ENCODE peak calls at places on chromosomes 1 and 21, in five cellular contexts. Y is T-helper 1 cell, U is choroid plexus epithelial cell, I is NCI-H446, W is A549. C is an unnamed sample.

GRCh38 chr1:2108213-2108876 is 58.1 kb downstream of the PRKCZ start:
- DNase-seq in Y (no peak), U (peak), I (no peak), W (peak), C (no peak)

GRCh38 chr1:205481629-205482071 is 22.8 kb upstream of the CDK18 start:
- DNase-seq in W (no peak), U (no peak), I (no peak), Y (no peak), C (no peak)

GRCh38 chr1:176843352-176844297 is 320.9 kb downstream of the ASTN1 start:
- DNase-seq in W (peak), U (peak), I (peak), Y (no peak), C (peak)

GRCh38 chr1:228305721-228306152 is 97.9 kb downstream of the OBSCN start:
- DNase-seq in I (no peak), U (no peak), Y (no peak), W (no peak), C (no peak)

GRCh38 chr1:221706862-221707582 is 34.9 kb downstream of the DUSP10 start:
- DNase-seq in W (no peak), Y (no peak), I (no peak), U (no peak), C (no peak)

GRCh38 chr1:26015358-26015757 is 6.2 kb upstream of the EXTL1 start:
- DNase-seq in Y (no peak), I (no peak), W (no peak), U (peak), C (no peak)

GRCh38 chr1:219650880-219651279 is 38.0 kb upstream of the ZC3H11B start:
- DNase-seq in Y (no peak), I (no peak), W (no peak), U (peak), C (no peak)

GRCh38 chr1:6118415-6118814 is 61.7 kb downstream of the CHD5 start:
- DNase-seq in Y (no peak), W (no peak), I (no peak), U (peak), C (no peak)

GRCh38 chr1:64077281-64077940 is 126.0 kb upstream of the UBE2U start:
- DNase-seq in U (no peak), I (no peak), W (no peak), Y (no peak), C (no peak)

GRCh38 chr1:11692899-11693590 is 1.5 kb downstream of the DRAXIN start:
- DNase-seq in Y (no peak), I (no peak), U (peak), W (no peak), C (no peak)

GRCh38 chr1:3903141-3904005 is 3.3 kb upstream of the C1orf174 start:
- DNase-seq in U (peak), Y (no peak), W (no peak), I (no peak), C (no peak)

GRCh38 chr1:205528887-205529825 is 24.7 kb downstream of the CDK18 start:
- DNase-seq in Y (peak), W (peak), I (peak), U (peak), C (peak)

GRCh38 chr1:195415584-195415983 is 1192.7 kb downstream of the KCNT2 start:
- DNase-seq in Y (no peak), I (no peak), W (no peak), U (peak), C (no peak)

GRCh38 chr1:46301406-46302090 is 1.9 kb downstream of the LRRC41 start:
- DNase-seq in W (peak), Y (no peak), U (peak), I (no peak), C (no peak)

GRCh38 chr21:25871566-25871965 is 136.8 kb downstream of the GABPA start:
- DNase-seq in W (peak), U (no peak), I (no peak), Y (no peak), C (no peak)

GRCh38 chr1:22326931-22327330 is 124.7 kb upstream of the ZBTB40 start:
- DNase-seq in U (no peak), I (no peak), W (no peak), Y (no peak), C (no peak)

GRCh38 chr1:47578026-47578861 is 140.4 kb downstream of the FOXD2 start:
- DNase-seq in U (no peak), W (no peak), Y (no peak), I (no peak), C (no peak)

GRCh38 chr1:216702170-216702569 is 21.1 kb downstream of the ESRRG start:
- DNase-seq in Y (no peak), I (no peak), W (no peak), U (no peak), C (no peak)

GRCh38 chr21:43771698-43772367 is 4.3 kb downstream of the CSTB start:
- DNase-seq in I (no peak), U (peak), W (no peak), Y (no peak), C (no peak)

GRCh38 chr1:73943270-73943669 is 254.7 kb downstream of the LRRIQ3 start:
- DNase-seq in W (no peak), Y (no peak), I (no peak), U (no peak), C (no peak)

GRCh38 chr1:212696721-212697331 is 2.8 kb downstream of the BATF3 start:
- DNase-seq in U (no peak), Y (no peak), I (no peak), W (no peak), C (no peak)

GRCh38 chr1:174874337-174875053 is 125.3 kb upstream of the CACYBP start:
- DNase-seq in Y (no peak), I (no peak), W (no peak), U (no peak), C (peak)

GRCh38 chr1:97332716-97333115 is 588.1 kb downstream of the DPYD start:
- DNase-seq in Y (no peak), I (no peak), U (peak), W (no peak), C (no peak)

GRCh38 chr1:171898956-171899355 is 57.7 kb downstream of the DNM3 start:
- DNase-seq in W (no peak), U (no peak), I (no peak), Y (no peak), C (no peak)

GRCh38 chr1:50913954-50914353 is 46.1 kb downstream of the FAF1 start:
- DNase-seq in Y (no peak), I (no peak), W (no peak), U (peak), C (no peak)

GRCh38 chr1:20767271-20767670 is 19.8 kb downstream of the HP1BP3 start:
- DNase-seq in Y (no peak), U (no peak), W (no peak), I (no peak), C (no peak)

GRCh38 chr1:175367896-175368295 is 175.3 kb upstream of the KIAA0040 start:
- DNase-seq in W (no peak), I (no peak), U (no peak), Y (no peak), C (no peak)

GRCh38 chr1:244918422-244919319 is 54.3 kb upstream of the HNRNPU start:
- DNase-seq in I (no peak), Y (peak), U (peak), W (peak), C (no peak)

GRCh38 chr1:201217851-201218250 is 27.2 kb downstream of the IGFN1 start:
- DNase-seq in Y (no peak), I (no peak), U (no peak), W (no peak), C (no peak)

GRCh38 chr1:219666242-219666641 is 53.3 kb upstream of the ZC3H11B start:
- DNase-seq in I (no peak), U (peak), Y (no peak), W (no peak), C (no peak)

GRCh38 chr1:21046132-21046531 is 130.6 kb downstream of the EIF4G3 start:
- DNase-seq in W (no peak), Y (no peak), U (no peak), I (no peak), C (no peak)